ENCODE peak calls at places on chromosomes 16 and 17, in seven cellular contexts. F is T-helper 9 cell; O is activated T-helper 1 cell treated with anti-CD3 and anti-CD28 coated beads, Interleukin-2, amount 50 U/mL, for 16 hours; J is astrocyte of the spinal cord; T is T1000; X is activated CD4-positive, alpha-beta T cell treated with anti-CD3 and anti-CD28 coated beads for 4 hours; K is COR-L47. B is an unnamed sample.

GRCh38 chr16:525520-526180 is 1.9 kb upstream of the CAPN15 start:
- DNase-seq in J (peak; percentile 83), T (peak; percentile 54), O (no peak), K (no peak), F (peak; percentile 14), X (peak; percentile 77), B (peak; percentile 86)

GRCh38 chr17:50153650-50154575 is 3.4 kb upstream of the PPP1R9B start:
- DNase-seq in F (no peak), K (no peak), J (no peak), X (no peak), T (no peak), O (no peak), B (no peak)

GRCh38 chr16:21590287-21590686 is 9.1 kb upstream of the METTL9 start:
- DNase-seq in X (no peak), T (no peak), K (no peak), F (no peak), J (no peak), O (no peak), B (no peak)

GRCh38 chr16:87765473-87765775 is 362 bp downstream of the KLHDC4 start:
- DNase-seq in T (no peak), O (no peak), J (no peak), F (peak; percentile 36), X (peak; percentile 55), K (no peak), B (no peak)

GRCh38 chr16:67846063-67846319 is 742 bp upstream of the NUTF2 start:
- DNase-seq in K (no peak), J (no peak), F (no peak), O (no peak), T (no peak), X (no peak), B (no peak)

GRCh38 chr16:12976936-12977335 is 75.5 kb downstream of the SHISA9 start:
- DNase-seq in T (no peak), K (no peak), F (no peak), J (no peak), O (no peak), X (no peak), B (no peak)

GRCh38 chr17:49229805-49230600 is 584 bp downstream of the PHOSPHO1 start:
- DNase-seq in X (no peak), T (no peak), K (no peak), F (no peak), J (no peak), O (no peak), B (no peak)

GRCh38 chr16:69890891-69891282 is 60.2 kb upstream of the CLEC18A start:
- DNase-seq in K (peak; percentile 47), O (no peak), X (no peak), J (no peak), T (no peak), F (no peak), B (no peak)

GRCh38 chr17:28717578-28718316 is at the start of gene RAB34:
- DNase-seq in J (peak; percentile 90), K (no peak), T (peak; percentile 83), X (no peak), F (no peak), O (no peak), B (peak; percentile 94)

GRCh38 chr16:66248096-66248495 is 118.4 kb upstream of the CDH5 start:
- DNase-seq in O (no peak), T (peak; percentile 42), K (peak; percentile 23), J (peak; percentile 59), X (no peak), F (no peak), B (peak; percentile 71)

GRCh38 chr16:69927056-69927757 is 23.9 kb upstream of the CLEC18A start:
- DNase-seq in T (no peak), X (no peak), K (no peak), J (peak; percentile 76), O (no peak), F (no peak), B (no peak)

GRCh38 chr17:20092292-20092867 is 83.2 kb downstream of the SPECC1 start:
- DNase-seq in F (no peak), J (peak; percentile 5), X (no peak), T (no peak), O (no peak), K (no peak), B (no peak)

GRCh38 chr17:41932821-41933389 is 2.5 kb downstream of the ODAD4 start:
- DNase-seq in T (no peak), F (no peak), J (no peak), X (no peak), O (no peak), K (no peak), B (no peak)

GRCh38 chr16:55846598-55847346 is 13.9 kb upstream of the CES1 start:
- DNase-seq in F (no peak), J (no peak), X (no peak), O (no peak), K (no peak), T (no peak), B (no peak)

GRCh38 chr16:75237398-75238131 is 13.9 kb downstream of the BCAR1 start:
- DNase-seq in K (no peak), O (no peak), T (no peak), J (no peak), X (no peak), F (no peak), B (no peak)

GRCh38 chr16:83393196-83393981 is 414.4 kb upstream of the HSBP1 start:
- DNase-seq in F (no peak), K (no peak), J (no peak), X (no peak), O (no peak), T (no peak), B (no peak)

GRCh38 chr17:36945959-36946725 is 2.6 kb upstream of the AATF start:
- DNase-seq in O (no peak), J (no peak), F (no peak), X (no peak), T (no peak), K (no peak), B (no peak)

GRCh38 chr16:90019543-90020259 is 445 bp upstream of the DBNDD1 start:
- DNase-seq in X (peak; percentile 49), O (peak; percentile 15), J (peak; percentile 86), F (peak; percentile 57), T (no peak), K (peak; percentile 68), B (no peak)

GRCh38 chr17:57257213-57257873 is 1.0 kb downstream of the MSI2 start:
- DNase-seq in F (peak; percentile 10), O (no peak), X (peak; percentile 18), J (no peak), K (no peak), T (no peak), B (peak; percentile 31)

GRCh38 chr16:53052519-53053501 is at the start of gene CHD9NB:
- DNase-seq in K (no peak), J (peak; percentile 82), O (no peak), T (peak; percentile 46), X (no peak), F (no peak), B (peak; percentile 68)

GRCh38 chr17:74362811-74363498 is 1.3 kb upstream of the BTBD17 start:
- DNase-seq in O (no peak), F (no peak), X (no peak), K (no peak), J (no peak), T (no peak), B (no peak)

GRCh38 chr16:48444574-48444973 is 59.4 kb upstream of the SIAH1 start:
- DNase-seq in O (no peak), F (no peak), X (no peak), J (peak; percentile 89), K (no peak), T (peak; percentile 11), B (peak; percentile 81)

GRCh38 chr16:53501216-53501859 is 1.7 kb downstream of the AKTIP start:
- DNase-seq in O (no peak), J (no peak), T (no peak), F (no peak), K (no peak), X (no peak), B (peak; percentile 2)

GRCh38 chr17:2688351-2689342 is 22.9 kb downstream of the CLUH start:
- DNase-seq in K (no peak), T (no peak), F (no peak), X (no peak), J (peak; percentile 10), O (no peak), B (no peak)